ENCODE peak calls at places on chromosomes 7 and 10, in five cellular contexts. X, T, Y, E and J are unnamed samples.

GRCh38 chr10:78532480-78533046 is 498.9 kb downstream of the RPS24 start:
- DNase-seq in Y (no peak), T (no peak), X (no peak), E (no peak), J (no peak)

GRCh38 chr7:105141068-105141467 is 127.1 kb downstream of the KMT2E start:
- DNase-seq in Y (no peak), E (no peak), X (peak), T (peak), J (peak)

GRCh38 chr7:159088016-159088865 is 56.4 kb downstream of the VIPR2 start:
- DNase-seq in E (peak), T (no peak), X (no peak), Y (no peak), J (no peak)

GRCh38 chr10:103838851-103839512 is 16.4 kb downstream of the SH3PXD2A start:
- DNase-seq in T (no peak), X (no peak), E (no peak), Y (no peak), J (no peak)

GRCh38 chr10:3606309-3606708 is 178.7 kb downstream of the KLF6 start:
- DNase-seq in E (no peak), T (no peak), X (no peak), Y (no peak), J (no peak)

GRCh38 chr10:34739915-34740314 is 75.2 kb downstream of the PARD3 start:
- DNase-seq in T (no peak), E (peak), X (peak), Y (no peak), J (peak)

GRCh38 chr10:22479419-22479818 is 134.1 kb downstream of the SPAG6 start:
- DNase-seq in X (no peak), E (no peak), T (no peak), Y (no peak), J (no peak)

GRCh38 chr7:50857804-50858203 is 75.1 kb upstream of the GRB10 start:
- DNase-seq in T (no peak), Y (no peak), X (no peak), E (peak), J (no peak)

GRCh38 chr7:90709501-90710465 is 113.7 kb downstream of the CDK14 start:
- DNase-seq in T (no peak), X (no peak), Y (no peak), E (no peak), J (no peak)

GRCh38 chr10:59175538-59176240 is 754 bp upstream of the PHYHIPL start:
- DNase-seq in X (peak), T (peak), E (peak), Y (no peak), J (no peak)

GRCh38 chr10:112208292-112208691 is 24.7 kb upstream of the GPAM start:
- DNase-seq in X (no peak), T (no peak), E (no peak), Y (no peak), J (no peak)

GRCh38 chr7:93751421-93751820 is 139.1 kb downstream of the TFPI2 start:
- DNase-seq in E (no peak), X (no peak), Y (no peak), T (no peak), J (no peak)

GRCh38 chr7:155913311-155913710 is 101.0 kb upstream of the SHH start:
- DNase-seq in E (no peak), X (no peak), T (no peak), Y (no peak), J (no peak)

GRCh38 chr7:70627488-70627887 is 504.5 kb upstream of the GALNT17 start:
- DNase-seq in X (no peak), T (no peak), E (no peak), Y (no peak), J (no peak)

GRCh38 chr7:41869091-41869490 is 166.2 kb upstream of the INHBA start:
- DNase-seq in E (no peak), T (no peak), X (no peak), Y (no peak), J (no peak)

GRCh38 chr10:111593578-111593977 is 516.7 kb downstream of the ADRA2A start:
- DNase-seq in T (no peak), E (no peak), Y (no peak), X (no peak), J (no peak)

GRCh38 chr10:61765176-61766087 is 102.7 kb downstream of the CABCOCO1 start:
- DNase-seq in X (no peak), Y (no peak), T (no peak), E (no peak), J (no peak)

GRCh38 chr7:131686833-131687232 is 130.4 kb upstream of the PODXL start:
- DNase-seq in X (no peak), T (no peak), Y (no peak), E (peak), J (no peak)

GRCh38 chr7:2873146-2873545 is 29.0 kb upstream of the GNA12 start:
- DNase-seq in T (no peak), X (no peak), E (no peak), Y (no peak), J (no peak)

GRCh38 chr7:91945476-91945875 is 4.8 kb downstream of the AKAP9 start:
- DNase-seq in X (no peak), T (peak), Y (no peak), E (no peak), J (no peak)

GRCh38 chr7:28179081-28180030 is 1.2 kb downstream of the JAZF1 start:
- DNase-seq in Y (no peak), T (no peak), X (peak), E (peak), J (peak)

GRCh38 chr7:143013473-143013872 is 13.5 kb downstream of the OR9A2 start:
- DNase-seq in E (no peak), T (no peak), Y (no peak), X (no peak), J (no peak)

GRCh38 chr7:108452707-108453106 is 3.5 kb downstream of the NRCAM start:
- DNase-seq in X (peak), Y (no peak), E (no peak), T (peak), J (no peak)

GRCh38 chr10:130436633-130437032 is 300.4 kb downstream of the GLRX3 start:
- DNase-seq in X (no peak), Y (no peak), T (no peak), E (no peak), J (no peak)

GRCh38 chr7:105112440-105113418 is 98.7 kb downstream of the KMT2E start:
- DNase-seq in E (no peak), Y (no peak), X (no peak), T (no peak), J (no peak)

GRCh38 chr7:137840183-137840779 is 6.5 kb downstream of the DGKI start:
- DNase-seq in E (no peak), X (no peak), T (no peak), Y (no peak), J (no peak)

GRCh38 chr7:51366930-51367613 is 50.5 kb upstream of the COBL start:
- DNase-seq in X (peak), E (peak), T (peak), Y (no peak), J (peak)

GRCh38 chr10:71319042-71319799 is at the start of gene SLC29A3:
- DNase-seq in X (peak), Y (no peak), T (peak), E (peak), J (peak)

GRCh38 chr10:241451-241850 is 106.2 kb downstream of the ZMYND11 start:
- DNase-seq in Y (no peak), X (no peak), T (no peak), E (no peak), J (no peak)

GRCh38 chr7:91047636-91048035 is 216.6 kb upstream of the FZD1 start:
- DNase-seq in E (no peak), Y (no peak), T (no peak), X (no peak), J (no peak)

GRCh38 chr10:35492387-35493195 is 112.5 kb upstream of the GJD4 start:
- DNase-seq in X (no peak), Y (no peak), T (no peak), E (no peak), J (no peak)

GRCh38 chr10:74738985-74739567 is 87.3 kb upstream of the KAT6B start:
- DNase-seq in Y (peak), T (peak), E (peak), X (no peak), J (no peak)

GRCh38 chr10:79063661-79064490 is 4.9 kb upstream of the ZMIZ1 start:
- DNase-seq in T (no peak), E (no peak), X (no peak), Y (no peak), J (no peak)

GRCh38 chr7:37027104-37027503 is 302.8 kb upstream of the AOAH start:
- DNase-seq in Y (no peak), X (no peak), E (no peak), T (no peak), J (no peak)
- TF ChIP-seq SUZ12 in Y (no peak), X (no peak), E (no peak), T (no peak), J (no peak)

DNA sequence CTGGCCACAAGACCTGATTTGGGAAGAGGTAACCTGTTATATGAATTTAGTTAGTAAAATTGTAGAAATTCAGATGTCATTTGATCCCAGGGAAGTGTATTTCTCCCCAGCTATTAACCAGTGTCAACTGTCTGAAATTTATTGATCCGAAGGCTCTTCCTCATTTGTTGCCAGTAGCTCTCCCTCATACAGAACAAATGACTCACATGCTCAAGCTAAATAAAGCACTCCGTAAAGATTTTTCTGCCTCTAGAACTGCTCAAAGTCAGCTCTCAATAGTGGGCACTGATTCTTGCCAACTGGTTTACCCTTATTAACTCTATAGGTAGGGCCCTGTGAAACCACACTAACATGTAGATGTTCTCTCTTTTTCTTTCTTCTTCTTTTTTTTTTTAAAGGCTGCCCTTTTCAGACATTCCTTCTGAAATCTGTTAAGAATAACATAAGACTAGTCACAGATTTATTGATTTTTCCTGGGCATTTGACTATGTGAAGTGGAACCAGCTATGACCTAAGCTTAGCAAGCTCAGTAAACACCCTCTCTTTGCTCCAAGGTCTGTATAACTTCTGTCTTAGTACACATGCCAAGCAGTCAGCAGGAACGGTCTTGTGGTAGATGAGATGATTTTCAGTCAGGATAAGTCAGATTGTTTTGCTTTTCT is 21.8 kb downstream of the RPA3 start:
- DNase-seq in E (no peak), Y (no peak), T (peak), X (no peak), J (no peak)
- TF ChIP-seq SUZ12 in E (no peak), Y (no peak), T (no peak), X (no peak), J (no peak)

GRCh38 chr7:36188266-36188665 is 35.2 kb downstream of the EEPD1 start:
- DNase-seq in X (no peak), Y (no peak), T (no peak), E (no peak), J (no peak)

GRCh38 chr7:36185092-36185491 is 32.0 kb downstream of the EEPD1 start:
- DNase-seq in X (no peak), E (no peak), Y (no peak), T (no peak), J (no peak)

GRCh38 chr7:36185732-36186131 is 32.7 kb downstream of the EEPD1 start:
- DNase-seq in T (no peak), Y (no peak), E (no peak), X (no peak), J (no peak)

GRCh38 chr7:36186841-36187240 is 33.8 kb downstream of the EEPD1 start:
- DNase-seq in Y (no peak), X (no peak), T (peak), E (no peak), J (no peak)

DNA sequence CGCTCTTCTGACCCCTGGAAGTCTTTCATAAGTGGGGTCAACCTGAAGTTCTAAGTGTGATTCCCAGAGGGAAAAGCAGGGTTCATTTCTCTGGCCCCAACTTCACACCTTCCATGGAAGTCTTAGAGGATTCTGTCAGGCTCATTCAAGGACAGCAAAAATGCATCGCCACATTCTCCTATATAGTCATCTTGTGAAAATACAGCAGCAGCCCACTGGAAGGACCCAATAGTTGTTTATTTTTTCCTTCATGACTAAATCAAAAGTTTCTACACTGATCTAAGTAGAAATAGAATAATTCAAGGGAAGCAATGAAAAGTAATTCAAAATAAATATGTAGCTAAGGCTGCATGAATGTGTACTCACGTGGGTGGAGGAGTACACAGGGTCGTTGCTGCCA is 33.3 kb downstream of the EEPD1 start:
- DNase-seq in E (no peak), T (no peak), Y (no peak), X (no peak), J (no peak)
- TF ChIP-seq SUZ12 in E (no peak), T (no peak), Y (no peak), X (no peak), J (no peak)

DNA sequence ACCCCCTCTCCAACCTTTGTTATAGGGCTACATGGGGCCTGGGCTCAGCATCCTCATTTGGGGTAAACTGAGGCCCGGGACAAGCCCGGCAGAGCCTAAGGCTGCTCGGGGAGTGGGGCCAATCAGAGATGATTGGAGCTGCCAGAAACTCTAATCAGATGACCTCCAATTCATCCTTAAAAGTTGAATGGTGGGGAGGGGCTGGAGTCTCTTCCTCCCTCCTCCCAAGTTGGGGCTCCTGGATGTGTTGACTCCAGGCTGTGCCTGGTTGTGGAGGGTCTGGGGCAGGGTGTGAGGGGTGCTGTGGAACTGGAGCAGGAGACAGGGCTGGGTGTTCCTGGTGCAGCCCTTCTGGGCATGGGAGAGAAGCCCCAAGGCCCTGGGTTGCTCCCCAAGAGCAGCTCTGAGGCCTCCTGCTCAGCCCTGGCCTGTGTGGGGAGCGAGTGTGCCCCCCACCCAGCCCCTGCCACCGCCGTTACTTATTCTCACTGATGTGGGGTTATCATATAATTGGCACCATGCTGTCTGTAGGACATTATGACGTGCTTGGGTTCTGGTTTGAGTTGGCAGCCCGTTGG is 2.1 kb downstream of the BHLHA15 start:
- DNase-seq in X (no peak), Y (no peak), E (no peak), T (no peak), J (no peak)
- TF ChIP-seq SUZ12 in X (no peak), Y (no peak), E (no peak), T (no peak), J (no peak)

GRCh38 chr7:36459236-36459960 is 69.7 kb downstream of the ANLN start:
- DNase-seq in E (no peak), Y (no peak), T (no peak), X (no peak), J (no peak)
- TF ChIP-seq SUZ12 in E (no peak), Y (no peak), T (no peak), X (no peak), J (no peak)

DNA sequence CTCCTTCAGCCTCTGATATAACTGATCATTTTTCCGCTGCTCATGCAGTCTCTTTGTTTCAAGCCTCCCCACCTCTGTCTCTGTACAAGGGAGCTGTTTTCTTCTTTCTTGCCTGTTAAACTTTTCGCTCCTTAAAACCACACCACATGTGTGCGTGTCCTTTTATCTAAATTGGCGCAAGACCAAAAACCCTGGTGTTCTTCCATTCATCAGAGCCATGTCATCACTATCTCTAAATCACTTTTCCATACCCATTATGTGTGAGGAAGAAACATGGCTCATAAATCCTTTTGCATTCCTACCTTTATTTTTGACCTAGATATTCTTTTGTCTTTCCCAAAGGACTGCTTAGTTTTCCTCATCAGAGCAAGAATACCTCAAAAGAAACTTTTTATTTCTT is 239.0 kb upstream of the IMMP2L start:
- DNase-seq in Y (no peak), E (no peak), T (no peak), X (no peak), J (no peak)
- TF ChIP-seq SUZ12 in Y (no peak), E (no peak), T (no peak), X (no peak), J (no peak)

GRCh38 chr10:48258083-48258482 is 16.4 kb downstream of the FRMPD2 start:
- DNase-seq in E (peak), X (no peak), T (no peak), Y (no peak), J (no peak)
- TF ChIP-seq SUZ12 in E (no peak), X (no peak), T (no peak), Y (no peak), J (no peak)